ENCODE peak calls at places on chromosome 21, in four cellular contexts. H is NCI-H1092; A is WTC11; X is stimulated activated naive CD4-positive, alpha-beta T cell. Q is an unnamed sample.

GRCh38 chr21:36211660-36212512 is 55.3 kb downstream of the DOP1B start:
- DNase-seq in H (no peak), A (no peak), X (no peak), Q (no peak)

GRCh38 chr21:42505090-42505726 is 8.4 kb upstream of the SLC37A1 start:
- DNase-seq in X (no peak), A (no peak), H (no peak), Q (peak; percentile 47)

GRCh38 chr21:40841524-40842196 is 5.3 kb downstream of the DSCAM start:
- DNase-seq in H (peak; percentile 92), A (peak; percentile 78), X (no peak), Q (no peak)

GRCh38 chr21:46212721-46213484 is 15.7 kb downstream of the LSS start:
- DNase-seq in H (no peak), A (peak; percentile 6), X (no peak), Q (peak; percentile 3)

GRCh38 chr21:46605759-46606426 is 1.0 kb upstream of the S100B start:
- DNase-seq in X (no peak), A (no peak), H (no peak), Q (peak; percentile 53)

GRCh38 chr21:27422435-27422834 is 455.5 kb upstream of the ADAMTS5 start:
- DNase-seq in X (no peak), A (no peak), H (no peak), Q (no peak)

GRCh38 chr21:27734146-27734545 is 767.3 kb upstream of the ADAMTS5 start:
- DNase-seq in A (no peak), X (no peak), H (no peak), Q (no peak)

GRCh38 chr21:28822882-28823335 is 169.8 kb downstream of the LTN1 start:
- DNase-seq in H (no peak), A (no peak), X (no peak), Q (no peak)

GRCh38 chr21:26686278-26686677 is 113.2 kb upstream of the CYYR1 start:
- DNase-seq in X (peak; percentile 13), A (peak; percentile 22), H (no peak), Q (no peak)

GRCh38 chr21:46120301-46121285 is 22.7 kb downstream of the COL6A2 start:
- DNase-seq in A (peak; percentile 6), H (no peak), X (no peak), Q (peak; percentile 21)

GRCh38 chr21:14675774-14676530 is 129.8 kb upstream of the SAMSN1 start:
- DNase-seq in A (no peak), X (no peak), H (no peak), Q (no peak)

GRCh38 chr21:44567481-44568171 is 5.9 kb upstream of the KRTAP10-4 start:
- DNase-seq in A (no peak), H (no peak), X (no peak), Q (no peak)

GRCh38 chr21:46550511-46550941 is 54.4 kb downstream of the S100B start:
- DNase-seq in A (no peak), H (no peak), X (peak; percentile 61), Q (no peak)

GRCh38 chr21:31103163-31103562 is 64.9 kb upstream of the KRTAP19-8 start:
- DNase-seq in H (no peak), A (no peak), X (no peak), Q (no peak)

GRCh38 chr21:43866233-43866632 is 1.2 kb downstream of the AGPAT3 start:
- DNase-seq in H (no peak), A (no peak), X (peak; percentile 18), Q (peak; percentile 68)

GRCh38 chr21:31557421-31557955 is 102.0 kb upstream of the SOD1 start:
- DNase-seq in X (no peak), H (peak; percentile 41), A (peak; percentile 60), Q (no peak)

GRCh38 chr21:42653492-42654061 is at the start of gene PDE9A:
- DNase-seq in H (no peak), A (peak; percentile 65), X (peak; percentile 19), Q (no peak)

GRCh38 chr21:35619184-35619583 is 441.1 kb downstream of the SETD4 start:
- DNase-seq in H (no peak), A (no peak), X (no peak), Q (no peak)

GRCh38 chr21:16402752-16403151 is 673.0 kb downstream of the USP25 start:
- DNase-seq in A (no peak), X (no peak), H (no peak), Q (no peak)

GRCh38 chr21:42234464-42235241 is 15.7 kb downstream of the ABCG1 start:
- DNase-seq in X (peak; percentile 82), A (peak; percentile 81), H (peak; percentile 82), Q (peak; percentile 58)

GRCh38 chr21:32406405-32406804 is 6.1 kb upstream of the EVA1C start:
- DNase-seq in X (no peak), A (no peak), H (no peak), Q (no peak)

GRCh38 chr21:33325222-33326067 is 675 bp downstream of the IFNAR1 start:
- DNase-seq in A (no peak), H (peak; percentile 24), X (peak; percentile 73), Q (no peak)

GRCh38 chr21:28899744-28900143 is 92.9 kb downstream of the LTN1 start:
- DNase-seq in H (no peak), A (no peak), X (no peak), Q (no peak)

GRCh38 chr21:38487906-38488639 is 10.2 kb downstream of the ERG start:
- DNase-seq in H (peak; percentile 64), A (no peak), X (no peak), Q (no peak)

GRCh38 chr21:26849428-26850115 is 4.4 kb upstream of the ADAMTS1 start:
- DNase-seq in A (no peak), H (peak; percentile 20), X (no peak), Q (no peak)

GRCh38 chr21:34302496-34302895 is 61.3 kb upstream of the KCNE2 start:
- DNase-seq in X (no peak), A (no peak), H (no peak), Q (no peak)

GRCh38 chr21:36156815-36157670 is at the start of gene DOP1B:
- DNase-seq in H (peak; percentile 46), A (peak; percentile 45), X (peak; percentile 45), Q (peak; percentile 46)

GRCh38 chr21:41808094-41808493 is 41.2 kb upstream of the RIPK4 start:
- DNase-seq in X (no peak), H (no peak), A (no peak), Q (no peak)

GRCh38 chr21:36841866-36842265 is 124.6 kb downstream of the HLCS start:
- DNase-seq in H (no peak), X (no peak), A (no peak), Q (no peak)

GRCh38 chr21:31370281-31370892 is 26.3 kb upstream of the TIAM1 start:
- DNase-seq in X (no peak), A (no peak), H (no peak), Q (no peak)

GRCh38 chr21:29558331-29558730 is 259.6 kb downstream of the BACH1 start:
- DNase-seq in A (no peak), X (no peak), H (no peak), Q (no peak)

GRCh38 chr21:29499734-29500343 is 201.1 kb downstream of the BACH1 start:
- DNase-seq in A (peak; percentile 74), X (no peak), H (no peak), Q (no peak)

GRCh38 chr21:45850181-45850580 is 131.4 kb upstream of the COL6A1 start:
- DNase-seq in X (no peak), A (no peak), H (no peak), Q (no peak)

GRCh38 chr21:44947930-44948331 is 8.1 kb downstream of the SLX9 start:
- DNase-seq in H (no peak), X (no peak), A (no peak), Q (no peak)

GRCh38 chr21:8988696-8989095 is 1532.7 kb upstream of the TPTE start:
- DNase-seq in A (no peak), X (no peak), H (no peak), Q (no peak)

GRCh38 chr21:14120091-14120734 is 90.5 kb downstream of the LIPI start:
- DNase-seq in H (no peak), X (no peak), A (peak; percentile 73), Q (no peak)

GRCh38 chr21:42515708-42516502 is 2.3 kb downstream of the SLC37A1 start:
- DNase-seq in X (no peak), H (no peak), A (no peak), Q (no peak)